ENCODE peak calls at places on chromosomes 12 and 14, in ten cellular contexts. One of them, this sample, is unnamed.
A peak's percentile ranks its signal among the peaks of the same experiment; 100 is the strongest.

GRCh38 chr14:49114161-49114893 is 471.9 kb downstream of the RPS29 start:
- DNase-seq in H9: no peak
- DNase-seq in choroid plexus epithelial cell: no peak
- DNase-seq in cardiac muscle cell: no peak
- DNase-seq in mammary epithelial cell: no peak
- DNase-seq in tibial artery: no peak
- DNase-seq in lung: no peak
- DNase-seq in neural crest cell: no peak
- DNase-seq in suprapubic skin: no peak
- DNase-seq in brain microvascular endothelial cell: no peak
- DNase-seq in this sample: no peak

GRCh38 chr14:36069535-36069900 is 107.0 kb downstream of the PTCSC3 start:
- DNase-seq in H9: peak; percentile 72
- DNase-seq in choroid plexus epithelial cell: peak; percentile 51
- DNase-seq in cardiac muscle cell: peak; percentile 43
- DNase-seq in mammary epithelial cell: peak; percentile 10
- DNase-seq in tibial artery: no peak
- DNase-seq in lung: peak; percentile 64
- DNase-seq in neural crest cell: peak; percentile 50
- DNase-seq in suprapubic skin: no peak
- DNase-seq in brain microvascular endothelial cell: peak; percentile 12
- DNase-seq in this sample: peak; percentile 59

GRCh38 chr12:114512351-114512750 is 106.4 kb upstream of the TBX5 start:
- DNase-seq in H9: no peak
- DNase-seq in choroid plexus epithelial cell: no peak
- DNase-seq in cardiac muscle cell: no peak
- DNase-seq in mammary epithelial cell: no peak
- DNase-seq in tibial artery: no peak
- DNase-seq in lung: no peak
- DNase-seq in neural crest cell: no peak
- DNase-seq in suprapubic skin: no peak
- DNase-seq in brain microvascular endothelial cell: no peak
- DNase-seq in this sample: no peak

GRCh38 chr12:6961695-6962284 is 8.7 kb downstream of the PHB2 start:
- DNase-seq in H9: peak; percentile 92
- DNase-seq in choroid plexus epithelial cell: peak; percentile 80
- DNase-seq in cardiac muscle cell: peak; percentile 81
- DNase-seq in mammary epithelial cell: peak; percentile 66
- DNase-seq in tibial artery: peak; percentile 78
- DNase-seq in lung: peak; percentile 69
- DNase-seq in neural crest cell: peak; percentile 59
- DNase-seq in suprapubic skin: no peak
- DNase-seq in brain microvascular endothelial cell: peak; percentile 74
- DNase-seq in this sample: peak; percentile 72

GRCh38 chr14:72420749-72421452 is 473.0 kb downstream of the DPF3 start:
- DNase-seq in H9: peak; percentile 83
- DNase-seq in choroid plexus epithelial cell: peak; percentile 76
- DNase-seq in cardiac muscle cell: peak; percentile 64
- DNase-seq in mammary epithelial cell: peak; percentile 38
- DNase-seq in tibial artery: peak; percentile 83
- DNase-seq in lung: peak; percentile 62
- DNase-seq in neural crest cell: peak; percentile 98
- DNase-seq in suprapubic skin: peak; percentile 82
- DNase-seq in brain microvascular endothelial cell: peak; percentile 81
- DNase-seq in this sample: peak; percentile 72

GRCh38 chr12:127389923-127390322 is 877.0 kb upstream of the TMEM132C start:
- DNase-seq in H9: peak; percentile 73
- DNase-seq in choroid plexus epithelial cell: peak; percentile 80
- DNase-seq in cardiac muscle cell: peak; percentile 30
- DNase-seq in mammary epithelial cell: peak; percentile 77
- DNase-seq in tibial artery: no peak
- DNase-seq in lung: no peak
- DNase-seq in neural crest cell: peak; percentile 16
- DNase-seq in suprapubic skin: no peak
- DNase-seq in brain microvascular endothelial cell: peak; percentile 75
- DNase-seq in this sample: no peak

GRCh38 chr12:102526701-102527100 is 46.3 kb upstream of the IGF1 start:
- DNase-seq in H9: no peak
- DNase-seq in choroid plexus epithelial cell: no peak
- DNase-seq in cardiac muscle cell: peak; percentile 56
- DNase-seq in mammary epithelial cell: no peak
- DNase-seq in tibial artery: no peak
- DNase-seq in lung: no peak
- DNase-seq in neural crest cell: no peak
- DNase-seq in suprapubic skin: no peak
- DNase-seq in brain microvascular endothelial cell: no peak
- DNase-seq in this sample: no peak

GRCh38 chr12:109624467-109624866 is 50.9 kb downstream of the MVK start:
- DNase-seq in H9: no peak
- DNase-seq in choroid plexus epithelial cell: no peak
- DNase-seq in cardiac muscle cell: no peak
- DNase-seq in mammary epithelial cell: no peak
- DNase-seq in tibial artery: no peak
- DNase-seq in lung: no peak
- DNase-seq in neural crest cell: no peak
- DNase-seq in suprapubic skin: no peak
- DNase-seq in brain microvascular endothelial cell: no peak
- DNase-seq in this sample: no peak

GRCh38 chr12:16349132-16349463 is 1.7 kb downstream of the MGST1 start:
- DNase-seq in H9: no peak
- DNase-seq in choroid plexus epithelial cell: peak; percentile 96
- DNase-seq in cardiac muscle cell: peak; percentile 96
- DNase-seq in mammary epithelial cell: peak; percentile 85
- DNase-seq in tibial artery: peak; percentile 82
- DNase-seq in lung: peak; percentile 68
- DNase-seq in neural crest cell: no peak
- DNase-seq in suprapubic skin: no peak
- DNase-seq in brain microvascular endothelial cell: peak; percentile 95
- DNase-seq in this sample: no peak

GRCh38 chr12:20000229-20000869 is 368.0 kb upstream of the PDE3A start:
- DNase-seq in H9: no peak
- DNase-seq in choroid plexus epithelial cell: peak; percentile 28
- DNase-seq in cardiac muscle cell: peak; percentile 19
- DNase-seq in mammary epithelial cell: no peak
- DNase-seq in tibial artery: no peak
- DNase-seq in lung: no peak
- DNase-seq in neural crest cell: no peak
- DNase-seq in suprapubic skin: no peak
- DNase-seq in brain microvascular endothelial cell: no peak
- DNase-seq in this sample: no peak

GRCh38 chr12:21828779-21829178 is 54.3 kb upstream of the KCNJ8 start:
- DNase-seq in H9: no peak
- DNase-seq in choroid plexus epithelial cell: peak; percentile 26
- DNase-seq in cardiac muscle cell: peak; percentile 28
- DNase-seq in mammary epithelial cell: no peak
- DNase-seq in tibial artery: peak; percentile 67
- DNase-seq in lung: no peak
- DNase-seq in neural crest cell: no peak
- DNase-seq in suprapubic skin: no peak
- DNase-seq in brain microvascular endothelial cell: no peak
- DNase-seq in this sample: no peak

GRCh38 chr12:68392376-68392775 is 60.2 kb upstream of the MDM1 start:
- DNase-seq in H9: no peak
- DNase-seq in choroid plexus epithelial cell: no peak
- DNase-seq in cardiac muscle cell: no peak
- DNase-seq in mammary epithelial cell: no peak
- DNase-seq in tibial artery: no peak
- DNase-seq in lung: no peak
- DNase-seq in neural crest cell: no peak
- DNase-seq in suprapubic skin: no peak
- DNase-seq in brain microvascular endothelial cell: no peak
- DNase-seq in this sample: no peak

DNA sequence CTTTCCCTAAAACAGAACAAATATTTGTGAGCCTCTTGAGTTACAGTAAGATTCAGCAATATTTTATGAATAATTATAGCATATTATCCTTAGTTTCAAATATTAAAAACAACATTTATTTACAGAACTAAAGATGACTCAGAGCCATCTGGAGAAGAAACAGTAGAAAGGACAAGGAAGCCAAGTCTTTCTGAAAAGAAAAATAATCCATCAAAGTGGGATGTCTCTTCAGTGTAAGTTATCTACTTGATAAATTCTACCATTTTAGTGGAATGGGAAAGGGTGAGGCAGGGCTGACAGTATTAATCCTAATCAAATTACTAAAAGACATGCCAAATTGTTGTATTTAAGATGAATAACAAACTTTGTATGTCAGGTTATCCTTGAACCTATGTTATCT is 88.1 kb downstream of the DNAI7 start:
- DNase-seq in H9: no peak
- DNase-seq in choroid plexus epithelial cell: peak; percentile 19
- DNase-seq in cardiac muscle cell: no peak
- DNase-seq in mammary epithelial cell: no peak
- DNase-seq in tibial artery: no peak
- DNase-seq in lung: no peak
- DNase-seq in neural crest cell: no peak
- DNase-seq in suprapubic skin: no peak
- DNase-seq in brain microvascular endothelial cell: no peak
- DNase-seq in this sample: no peak
- TF ChIP-seq CTCF in H9: no peak
- TF ChIP-seq CTCF in choroid plexus epithelial cell: no peak
- TF ChIP-seq CTCF in cardiac muscle cell: no peak
- TF ChIP-seq CTCF in mammary epithelial cell: no peak
- TF ChIP-seq CTCF in tibial artery: no peak
- TF ChIP-seq CTCF in lung: no peak
- TF ChIP-seq CTCF in neural crest cell: no peak
- TF ChIP-seq CTCF in suprapubic skin: no peak
- TF ChIP-seq CTCF in brain microvascular endothelial cell: no peak
- TF ChIP-seq CTCF in this sample: no peak

GRCh38 chr12:57737467-57738141 is 938 bp downstream of the AGAP2 start:
- DNase-seq in H9: peak; percentile 56
- DNase-seq in choroid plexus epithelial cell: no peak
- DNase-seq in cardiac muscle cell: peak; percentile 21
- DNase-seq in mammary epithelial cell: no peak
- DNase-seq in tibial artery: no peak
- DNase-seq in lung: no peak
- DNase-seq in neural crest cell: peak; percentile 37
- DNase-seq in suprapubic skin: no peak
- DNase-seq in brain microvascular endothelial cell: no peak
- DNase-seq in this sample: no peak
- TF ChIP-seq CTCF in H9: peak; percentile 49
- TF ChIP-seq CTCF in choroid plexus epithelial cell: peak; percentile 44
- TF ChIP-seq CTCF in cardiac muscle cell: peak; percentile 37
- TF ChIP-seq CTCF in mammary epithelial cell: no peak
- TF ChIP-seq CTCF in tibial artery: no peak
- TF ChIP-seq CTCF in lung: no peak
- TF ChIP-seq CTCF in neural crest cell: peak; percentile 45
- TF ChIP-seq CTCF in suprapubic skin: no peak
- TF ChIP-seq CTCF in brain microvascular endothelial cell: peak; percentile 39
- TF ChIP-seq CTCF in this sample: no peak

GRCh38 chr12:63841611-63842010 is 2.9 kb upstream of the SRGAP1 start:
- DNase-seq in H9: no peak
- DNase-seq in choroid plexus epithelial cell: peak; percentile 19
- DNase-seq in cardiac muscle cell: no peak
- DNase-seq in mammary epithelial cell: no peak
- DNase-seq in tibial artery: no peak
- DNase-seq in lung: no peak
- DNase-seq in neural crest cell: no peak
- DNase-seq in suprapubic skin: no peak
- DNase-seq in brain microvascular endothelial cell: no peak
- DNase-seq in this sample: no peak

GRCh38 chr12:63846249-63846967 is 1.9 kb downstream of the SRGAP1 start:
- DNase-seq in H9: no peak
- DNase-seq in choroid plexus epithelial cell: no peak
- DNase-seq in cardiac muscle cell: no peak
- DNase-seq in mammary epithelial cell: no peak
- DNase-seq in tibial artery: no peak
- DNase-seq in lung: no peak
- DNase-seq in neural crest cell: no peak
- DNase-seq in suprapubic skin: no peak
- DNase-seq in brain microvascular endothelial cell: no peak
- DNase-seq in this sample: no peak

GRCh38 chr12:63843613-63844390 is 698 bp upstream of the SRGAP1 start:
- DNase-seq in H9: peak; percentile 96
- DNase-seq in choroid plexus epithelial cell: peak; percentile 98
- DNase-seq in cardiac muscle cell: peak; percentile 99
- DNase-seq in mammary epithelial cell: peak; percentile 89
- DNase-seq in tibial artery: peak; percentile 95
- DNase-seq in lung: peak; percentile 86
- DNase-seq in neural crest cell: peak; percentile 85
- DNase-seq in suprapubic skin: peak; percentile 91
- DNase-seq in brain microvascular endothelial cell: peak; percentile 88
- DNase-seq in this sample: peak; percentile 92

GRCh38 chr12:63845726-63846125 is 1.2 kb downstream of the SRGAP1 start:
- DNase-seq in H9: no peak
- DNase-seq in choroid plexus epithelial cell: peak; percentile 64
- DNase-seq in cardiac muscle cell: peak; percentile 38
- DNase-seq in mammary epithelial cell: peak; percentile 75
- DNase-seq in tibial artery: no peak
- DNase-seq in lung: no peak
- DNase-seq in neural crest cell: no peak
- DNase-seq in suprapubic skin: no peak
- DNase-seq in brain microvascular endothelial cell: peak; percentile 34
- DNase-seq in this sample: no peak

GRCh38 chr12:63844391-63845341 is at the start of gene SRGAP1:
- DNase-seq in H9: peak; percentile 53
- DNase-seq in choroid plexus epithelial cell: peak; percentile 86
- DNase-seq in cardiac muscle cell: peak; percentile 94
- DNase-seq in mammary epithelial cell: peak; percentile 67
- DNase-seq in tibial artery: peak; percentile 88
- DNase-seq in lung: peak; percentile 56
- DNase-seq in neural crest cell: peak; percentile 48
- DNase-seq in suprapubic skin: peak; percentile 91
- DNase-seq in brain microvascular endothelial cell: peak; percentile 60
- DNase-seq in this sample: peak; percentile 47
- TF ChIP-seq CTCF in H9: no peak
- TF ChIP-seq CTCF in choroid plexus epithelial cell: peak; percentile 56
- TF ChIP-seq CTCF in cardiac muscle cell: peak; percentile 30
- TF ChIP-seq CTCF in mammary epithelial cell: no peak
- TF ChIP-seq CTCF in tibial artery: no peak
- TF ChIP-seq CTCF in lung: no peak
- TF ChIP-seq CTCF in neural crest cell: no peak
- TF ChIP-seq CTCF in suprapubic skin: no peak
- TF ChIP-seq CTCF in brain microvascular endothelial cell: peak; percentile 35
- TF ChIP-seq CTCF in this sample: no peak

DNA sequence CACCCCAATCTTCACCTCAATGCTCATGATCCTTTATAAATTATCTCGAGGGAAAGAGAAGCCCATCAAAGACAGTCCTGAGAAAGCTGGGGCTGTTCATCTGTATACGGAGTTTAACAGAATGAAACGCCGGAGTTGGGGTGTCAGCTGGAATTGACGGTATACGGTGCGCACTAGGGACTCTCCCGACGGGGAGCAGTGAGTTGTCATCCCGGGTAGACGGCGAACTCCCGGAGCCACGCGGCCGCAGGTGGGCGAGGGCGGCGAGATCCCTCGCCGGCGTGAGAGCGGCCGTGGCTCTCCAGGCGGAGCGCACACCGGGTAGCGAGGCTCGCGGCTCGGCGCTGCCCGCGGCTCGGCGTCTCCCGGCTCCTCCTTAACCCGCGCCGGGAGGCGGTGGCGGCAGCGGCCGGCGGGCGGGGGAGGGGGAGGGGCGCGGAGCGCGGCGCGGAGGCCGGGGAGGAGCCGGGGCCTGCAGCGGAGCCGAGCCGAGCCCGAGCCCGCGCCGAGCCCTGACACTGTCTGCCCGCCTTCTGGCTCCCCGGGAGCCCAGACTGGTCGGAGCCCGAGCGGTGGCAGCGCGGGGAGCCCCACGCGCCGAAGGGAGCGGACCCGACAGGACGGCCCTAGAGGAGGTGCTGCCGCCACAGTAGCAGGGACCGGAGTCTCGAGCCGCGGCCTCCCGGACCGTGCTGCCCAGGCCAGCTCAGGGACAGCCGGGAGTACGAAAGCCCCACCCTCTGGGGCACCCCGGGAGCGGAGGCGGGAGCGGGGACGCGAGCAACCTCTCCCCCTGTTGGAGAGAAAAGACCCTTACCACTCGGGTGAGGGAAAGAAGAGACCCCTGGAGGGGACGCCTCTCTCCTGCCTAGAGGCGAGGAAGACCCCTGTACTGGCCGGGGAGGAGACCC is at the start of gene FOXJ2:
- DNase-seq in H9: peak; percentile 65
- DNase-seq in choroid plexus epithelial cell: peak; percentile 73
- DNase-seq in cardiac muscle cell: peak; percentile 81
- DNase-seq in mammary epithelial cell: peak; percentile 74
- DNase-seq in tibial artery: peak; percentile 92
- DNase-seq in lung: peak; percentile 81
- DNase-seq in neural crest cell: peak; percentile 62
- DNase-seq in suprapubic skin: peak; percentile 85
- DNase-seq in brain microvascular endothelial cell: peak; percentile 45
- DNase-seq in this sample: peak; percentile 87
- TF ChIP-seq CTCF in H9: peak; percentile 47
- TF ChIP-seq CTCF in choroid plexus epithelial cell: peak; percentile 17
- TF ChIP-seq CTCF in cardiac muscle cell: no peak
- TF ChIP-seq CTCF in mammary epithelial cell: no peak
- TF ChIP-seq CTCF in tibial artery: no peak
- TF ChIP-seq CTCF in lung: no peak
- TF ChIP-seq CTCF in neural crest cell: peak; percentile 41
- TF ChIP-seq CTCF in suprapubic skin: no peak
- TF ChIP-seq CTCF in brain microvascular endothelial cell: no peak
- TF ChIP-seq CTCF in this sample: no peak